ENCODE peak calls at places on chromosomes 3 and 15, in eight cellular contexts. Y is AML-193; V is stimulated activated CD4-positive, alpha-beta T cell treated with anti-CD3 and anti-CD28 coated beads, Interleukin-4, amount 100 ng/mL, for 4 hours; E is WERI-Rb-1; O is astrocyte; D is left cardiac atrium; G is GM19239; I is left lung. L is an unnamed sample.

GRCh38 chr3:128878556-128879124 is 780 bp upstream of the ACAD9 start:
- DNase-seq in E (no peak), V (peak; percentile 6), D (no peak), I (no peak), G (no peak), Y (peak; percentile 72), O (peak; percentile 66), L (no peak)

GRCh38 chr3:110680365-110680909 is 391.2 kb upstream of the NECTIN3 start:
- DNase-seq in E (no peak), D (no peak), V (no peak), I (no peak), O (peak; percentile 12), Y (no peak), G (no peak), L (no peak)

GRCh38 chr3:31772155-31772761 is 208.8 kb downstream of the OSBPL10 start:
- DNase-seq in E (no peak), G (no peak), Y (no peak), V (no peak), D (no peak), O (peak; percentile 39), I (no peak), L (no peak)

GRCh38 chr3:100650651-100651611 is 41.5 kb downstream of the ADGRG7 start:
- DNase-seq in O (peak; percentile 61), V (no peak), I (no peak), D (no peak), E (no peak), G (peak; percentile 27), Y (peak; percentile 78), L (no peak)

GRCh38 chr3:149839874-149840273 is 26.9 kb downstream of the RNF13 start:
- DNase-seq in O (no peak), E (no peak), Y (no peak), D (no peak), I (no peak), V (no peak), G (no peak), L (no peak)

GRCh38 chr15:70856884-70857546 is 3.1 kb upstream of the LARP6 start:
- DNase-seq in D (peak; percentile 83), G (no peak), O (peak; percentile 97), I (no peak), V (no peak), Y (no peak), E (no peak), L (no peak)

GRCh38 chr3:179071161-179071568 is 444 bp downstream of the ZMAT3 start:
- DNase-seq in I (no peak), D (no peak), E (peak; percentile 35), O (peak; percentile 62), G (no peak), Y (no peak), V (peak; percentile 75), L (no peak)

GRCh38 chr3:45832691-45833090 is 9.2 kb downstream of the LZTFL1 start:
- DNase-seq in D (no peak), V (no peak), O (no peak), I (no peak), Y (peak; percentile 8), E (peak; percentile 9), G (no peak), L (no peak)

GRCh38 chr3:14770591-14770990 is 48.2 kb upstream of the FGD5 start:
- DNase-seq in G (no peak), D (no peak), V (no peak), Y (no peak), O (no peak), E (no peak), I (no peak), L (no peak)

GRCh38 chr15:32843211-32843907 is 125.6 kb downstream of the GREM1 start:
- DNase-seq in D (no peak), G (no peak), V (no peak), I (no peak), E (no peak), O (no peak), Y (no peak), L (no peak)

GRCh38 chr15:42374810-42375209 is 15.5 kb downstream of the CAPN3 start:
- DNase-seq in I (no peak), D (no peak), O (no peak), Y (no peak), V (no peak), G (no peak), E (no peak), L (no peak)

GRCh38 chr15:31279221-31280036 is 47.2 kb upstream of the KLF13 start:
- DNase-seq in D (no peak), Y (no peak), E (no peak), O (no peak), V (no peak), I (no peak), G (no peak), L (no peak)

GRCh38 chr3:94115482-94115881 is 52.6 kb downstream of the NSUN3 start:
- DNase-seq in O (peak; percentile 40), D (no peak), I (no peak), E (peak; percentile 12), G (no peak), Y (peak; percentile 25), V (no peak), L (peak; percentile 11)

GRCh38 chr15:65077981-65078352 is 1.4 kb downstream of the KBTBD13 start:
- DNase-seq in D (peak; percentile 74), Y (no peak), O (no peak), E (no peak), I (peak; percentile 88), G (peak; percentile 65), V (peak; percentile 38), L (no peak)

GRCh38 chr15:65069179-65069578 is 1.4 kb upstream of the RASL12 start:
- DNase-seq in O (peak; percentile 94), V (no peak), Y (no peak), I (no peak), E (no peak), D (no peak), G (no peak), L (no peak)

GRCh38 chr3:149559525-149559924 is 85.0 kb downstream of the TM4SF4 start:
- DNase-seq in V (no peak), O (no peak), D (no peak), I (no peak), E (no peak), Y (no peak), G (no peak), L (no peak)

GRCh38 chr15:41562784-41563198 is 3.8 kb downstream of the TYRO3 start:
- DNase-seq in I (no peak), E (peak; percentile 79), G (no peak), Y (no peak), D (no peak), V (no peak), O (peak; percentile 14), L (no peak)

GRCh38 chr3:41131224-41131623 is 68.1 kb upstream of the CTNNB1 start:
- DNase-seq in Y (no peak), I (no peak), D (no peak), G (no peak), O (peak; percentile 20), E (no peak), V (no peak), L (no peak)

GRCh38 chr3:69290006-69290405 is 95.9 kb downstream of the FRMD4B start:
- DNase-seq in G (no peak), Y (no peak), O (no peak), E (no peak), I (no peak), V (no peak), D (peak; percentile 46), L (no peak)

L was measured in NCI-H524 treated with DMSO at 0.1 percent for 48 hours.